ENCODE peak calls at places on chromosomes 4 and X, in seven cellular contexts. U, M, I, D, O, Y and A are unnamed samples.
A peak's percentile ranks its signal among the peaks of the same experiment; 100 is the strongest.

GRCh38 chr4:41380758-41381157 is 124.0 kb downstream of the UCHL1 start:
- DNase-seq in U (no peak), M (no peak), O (no peak), Y (no peak), D (no peak), I (no peak), A (no peak)

GRCh38 chr4:176443117-176443516 is 123.4 kb downstream of the SPCS3 start:
- DNase-seq in U (no peak), D (peak; percentile 96), M (peak; percentile 95), O (no peak), Y (no peak), I (no peak), A (no peak)

GRCh38 chr4:41880840-41881831 is 54.1 kb upstream of the TMEM33 start:
- DNase-seq in D (no peak), U (no peak), I (no peak), O (no peak), M (no peak), Y (no peak), A (no peak)

GRCh38 chr4:15400911-15401671 is 26.7 kb upstream of the C1QTNF7 start:
- DNase-seq in Y (peak; percentile 57), O (peak; percentile 92), U (peak; percentile 17), M (peak; percentile 84), I (no peak), D (peak; percentile 65), A (no peak)

GRCh38 chrX:68831405-68832100 is 2.7 kb downstream of the EFNB1 start:
- DNase-seq in Y (peak; percentile 13), I (no peak), D (peak; percentile 13), O (peak; percentile 81), M (no peak), U (no peak), A (no peak)

GRCh38 chrX:15606064-15606590 is 5.4 kb upstream of the ACE2 start:
- DNase-seq in O (no peak), Y (no peak), I (no peak), M (peak; percentile 8), U (no peak), D (no peak), A (no peak)

GRCh38 chr4:127140306-127140705 is 492.5 kb upstream of the INTU start:
- DNase-seq in Y (no peak), I (no peak), U (no peak), D (peak; percentile 60), M (peak; percentile 55), O (no peak), A (no peak)

GRCh38 chrX:71911023-71911730 is 532 bp downstream of the NHSL2 start:
- DNase-seq in Y (peak; percentile 35), U (peak; percentile 8), M (no peak), D (no peak), I (peak; percentile 24), O (no peak), A (no peak)

GRCh38 chr4:41022116-41022515 is 192.2 kb downstream of the APBB2 start:
- DNase-seq in Y (no peak), U (no peak), D (no peak), I (no peak), O (no peak), M (no peak), A (no peak)

GRCh38 chr4:151661873-151662272 is 98.9 kb downstream of the GATB start:
- DNase-seq in I (no peak), Y (no peak), O (no peak), D (no peak), M (no peak), U (no peak), A (no peak)

GRCh38 chr4:170248576-170248975 is 158.8 kb upstream of the AADAT start:
- DNase-seq in U (no peak), D (no peak), Y (no peak), M (peak; percentile 90), I (no peak), O (no peak), A (no peak)

GRCh38 chrX:82320554-82320953 is 1118.7 kb downstream of the SH3BGRL start:
- DNase-seq in M (no peak), Y (no peak), O (no peak), D (no peak), U (no peak), I (no peak), A (no peak)

GRCh38 chr4:39565925-39566630 is 38.8 kb upstream of the UGDH start:
- DNase-seq in I (no peak), O (no peak), M (peak; percentile 97), Y (no peak), D (peak; percentile 96), U (no peak), A (no peak)

GRCh38 chrX:136468391-136469103 is 19.2 kb upstream of the BRS3 start:
- DNase-seq in U (no peak), M (no peak), Y (no peak), O (no peak), D (no peak), I (no peak), A (no peak)

GRCh38 chrX:115409551-115409950 is 120.0 kb downstream of the LUZP4 start:
- DNase-seq in U (no peak), O (no peak), M (no peak), D (peak; percentile 3), Y (no peak), I (no peak), A (no peak)

GRCh38 chrX:38799995-38800394 is 1.3 kb upstream of the MID1IP1 start:
- DNase-seq in Y (no peak), I (peak; percentile 14), O (no peak), D (no peak), M (no peak), U (peak; percentile 12), A (no peak)

GRCh38 chr4:108172231-108172779 is 3.6 kb upstream of the LEF1 start:
- DNase-seq in O (no peak), U (peak; percentile 22), M (no peak), D (no peak), Y (no peak), I (peak; percentile 65), A (peak; percentile 22)

GRCh38 chr4:89166971-89167475 is 55.7 kb downstream of the TIGD2 start:
- DNase-seq in I (no peak), D (no peak), M (no peak), O (no peak), Y (no peak), U (no peak), A (no peak)

GRCh38 chrX:42128020-42128419 is 204.7 kb upstream of the CASK start:
- DNase-seq in U (no peak), Y (no peak), O (no peak), M (no peak), I (no peak), D (no peak), A (no peak)

GRCh38 chrX:46208225-46208854 is 336.9 kb downstream of the ZNF674 start:
- DNase-seq in O (no peak), Y (no peak), U (no peak), M (peak; percentile 75), D (no peak), I (no peak), A (no peak)

GRCh38 chrX:65688403-65688881 is 21.0 kb downstream of the MSN start:
- DNase-seq in M (peak; percentile 70), U (no peak), D (peak; percentile 73), I (peak; percentile 57), Y (no peak), O (no peak), A (no peak)

GRCh38 chr4:4443821-4444220 is 56.9 kb downstream of the NSG1 start:
- DNase-seq in Y (no peak), O (no peak), I (no peak), M (no peak), D (peak; percentile 65), U (no peak), A (no peak)

GRCh38 chrX:107154787-107155620 is 36.4 kb upstream of the RBM41 start:
- DNase-seq in I (no peak), D (peak; percentile 9), U (peak; percentile 2), Y (no peak), M (peak; percentile 85), O (no peak), A (no peak)

DNA sequence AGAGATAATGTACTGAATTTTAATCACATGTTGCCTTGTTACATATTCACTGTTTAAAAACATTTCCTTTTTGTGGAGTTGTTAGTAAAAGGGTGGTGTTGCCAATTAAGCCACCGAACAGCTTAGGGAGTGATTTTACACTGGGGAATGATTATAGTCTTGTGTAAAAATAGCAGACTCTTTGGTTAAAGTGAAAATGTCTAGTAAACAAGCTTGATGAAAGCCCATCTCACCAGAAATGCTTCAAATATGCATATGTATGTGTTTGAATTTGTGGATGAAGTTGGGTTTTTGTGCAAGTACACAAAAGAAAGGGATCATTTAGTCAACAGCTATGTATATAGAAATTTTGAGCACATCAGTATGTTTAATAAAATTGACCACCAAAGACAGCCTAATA is 90.2 kb downstream of the CFAP299 start:
- DNase-seq in O (no peak), M (no peak), D (no peak), Y (no peak), U (no peak), I (no peak), A (no peak)
- TF ChIP-seq CTCF in O (no peak), M (no peak), D (no peak), Y (no peak), U (no peak), I (no peak), A (no peak)

DNA sequence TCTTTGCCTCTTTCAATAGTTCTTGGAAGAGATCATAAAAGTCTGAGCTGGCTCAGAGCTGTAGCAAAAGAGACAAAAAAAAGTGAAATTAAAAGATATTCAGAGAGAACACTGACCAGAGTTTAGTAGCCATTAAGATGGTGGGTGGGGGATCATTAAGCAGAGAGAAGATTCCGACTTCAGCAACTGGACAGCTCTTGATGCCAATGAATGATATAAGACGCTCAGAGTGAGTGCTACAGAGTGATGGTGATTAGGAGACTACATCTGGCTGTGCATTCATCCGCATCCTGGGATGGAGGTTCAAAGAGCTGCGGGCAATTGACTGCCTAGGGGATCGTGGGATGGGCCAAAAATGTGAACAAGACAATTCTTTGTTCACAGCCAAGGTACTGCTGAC is 178.5 kb downstream of the PACRGL start:
- DNase-seq in M (no peak), D (no peak), O (no peak), Y (no peak), U (no peak), I (no peak), A (no peak)
- TF ChIP-seq CTCF in M (no peak), D (no peak), O (no peak), Y (no peak), U (no peak), I (no peak), A (no peak)

DNA sequence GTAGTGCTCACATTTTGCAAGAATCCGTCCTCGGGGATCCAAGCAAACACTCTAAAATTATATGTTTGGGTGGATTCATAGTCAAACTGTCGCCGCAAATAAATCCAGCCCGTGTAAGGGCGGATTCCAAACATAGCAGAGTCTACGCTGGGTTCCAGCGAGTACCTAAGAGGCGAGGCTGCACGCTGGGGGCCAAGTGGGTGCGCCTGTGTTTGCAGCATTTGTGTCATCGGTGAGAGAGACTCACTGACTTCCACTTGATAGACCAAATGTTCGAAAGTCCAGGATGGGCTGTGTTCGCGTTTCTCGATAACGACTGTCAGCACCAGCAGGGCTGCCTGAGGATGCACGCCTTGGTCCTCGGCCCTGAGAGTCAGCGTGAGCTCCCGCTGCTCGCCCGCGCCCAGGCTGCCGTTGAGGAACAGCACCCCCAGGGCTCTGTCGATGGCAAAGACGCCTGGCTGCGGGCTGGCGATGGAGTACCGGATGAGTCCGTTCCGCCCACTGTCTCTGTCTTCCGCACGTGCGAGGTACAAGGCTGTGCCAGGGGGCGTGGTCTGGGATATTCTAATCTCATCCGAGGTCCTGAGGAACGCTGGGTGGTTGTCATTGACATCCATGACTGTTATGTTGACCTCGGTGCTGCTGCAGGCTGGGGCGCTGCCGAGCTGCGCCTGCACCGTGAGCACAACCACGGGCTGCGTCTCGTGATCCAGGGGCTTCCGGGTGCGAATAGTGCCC is 158.7 kb downstream of the DCHS2 start:
- DNase-seq in D (peak; percentile 2), O (no peak), Y (peak; percentile 41), I (no peak), U (peak; percentile 27), M (no peak), A (peak; percentile 38)
- TF ChIP-seq CTCF in D (no peak), O (no peak), Y (no peak), I (peak; percentile 15), U (no peak), M (no peak), A (no peak)

GRCh38 chr4:34271479-34272355 is 1972.6 kb downstream of the ARAP2 start:
- DNase-seq in M (peak; percentile 43), O (no peak), U (no peak), Y (no peak), I (no peak), D (no peak), A (no peak)
- TF ChIP-seq CTCF in M (no peak), O (no peak), U (no peak), Y (no peak), I (no peak), D (no peak), A (no peak)